ENCODE peak calls at places on chromosomes 11 and 22, in five cellular contexts. X is body of pancreas; F is activated T-cell treated with anti-CD3 and anti-CD28 coated beads, Interleukin-2, amount 50 U/mL, for 72 hours; R is CD4-positive, CD25-positive, alpha-beta regulatory T cell; U is AG08395. Y is an unnamed sample.
A peak's percentile ranks its signal among the peaks of the same experiment; 100 is the strongest.

GRCh38 chr11:80960331-80961095 is 1519.7 kb upstream of the TENM4 start:
- DNase-seq in X (no peak), F (no peak), R (no peak), U (no peak), Y (no peak)

GRCh38 chr11:134282121-134283045 is 6.2 kb downstream of the GLB1L3 start:
- DNase-seq in X (no peak), F (no peak), R (no peak), U (no peak), Y (no peak)

GRCh38 chr11:116962108-116962507 is 124.7 kb upstream of the APOA1 start:
- DNase-seq in X (no peak), F (no peak), R (no peak), U (no peak), Y (no peak)

GRCh38 chr11:103659138-103659734 is 377.2 kb upstream of the DDI1 start:
- DNase-seq in X (no peak), F (no peak), R (no peak), U (peak; percentile 47), Y (no peak)

GRCh38 chr11:63558459-63559157 is 4.6 kb downstream of the PLAAT2 start:
- DNase-seq in X (no peak), F (no peak), R (no peak), U (no peak), Y (no peak)

GRCh38 chr22:45772726-45773125 is 101.1 kb downstream of the ATXN10 start:
- DNase-seq in X (no peak), F (no peak), R (no peak), U (no peak), Y (no peak)

GRCh38 chr11:47239889-47240288 is 8.7 kb downstream of the ACP2 start:
- DNase-seq in X (no peak), F (no peak), R (no peak), U (no peak), Y (no peak)

GRCh38 chr11:68337399-68337835 is 25.0 kb downstream of the LRP5 start:
- DNase-seq in X (no peak), F (no peak), R (peak; percentile 58), U (no peak), Y (no peak)

GRCh38 chr11:76657139-76657823 is 13.3 kb downstream of the LRRC32 start:
- DNase-seq in X (no peak), F (no peak), R (no peak), U (no peak), Y (peak; percentile 20)

Y was measured in GM13976.